ENCODE peak calls at places on chromosome 22, in four cellular contexts. K, B, C and J are unnamed samples.

GRCh38 chr22:43230571-43230970 is 43.6 kb upstream of the TTLL12 start:
- DNase-seq in K (no peak), B (no peak), C (no peak), J (no peak)

GRCh38 chr22:46564084-46564714 is 26.8 kb upstream of the CELSR1 start:
- DNase-seq in K (no peak), B (no peak), C (peak; percentile 11), J (no peak)

GRCh38 chr22:17368727-17369552 is at the start of gene CECR2:
- DNase-seq in K (peak; percentile 9), B (peak; percentile 78), C (no peak), J (peak; percentile 68)

GRCh38 chr22:29265306-29265705 is 2.5 kb downstream of the RHBDD3 start:
- DNase-seq in K (no peak), B (peak; percentile 24), C (no peak), J (no peak)

GRCh38 chr22:37538590-37539357 is 19.6 kb upstream of the CARD10 start:
- DNase-seq in K (peak; percentile 91), B (peak; percentile 95), C (peak; percentile 93), J (peak; percentile 96)

GRCh38 chr22:49934144-49934890 is 15.9 kb downstream of the CRELD2 start:
- DNase-seq in K (peak; percentile 32), B (peak; percentile 82), C (peak; percentile 95), J (peak; percentile 78)

GRCh38 chr22:42315392-42315756 is 44.9 kb upstream of the TCF20 start:
- DNase-seq in K (no peak), B (no peak), C (no peak), J (no peak)

GRCh38 chr22:29748248-29748893 is 18.4 kb downstream of the ZMAT5 start:
- DNase-seq in K (no peak), B (no peak), C (no peak), J (no peak)

GRCh38 chr22:34068011-34068410 is 147.7 kb upstream of the LARGE1 start:
- DNase-seq in K (no peak), B (no peak), C (no peak), J (no peak)

GRCh38 chr22:29803190-29803589 is 34.9 kb downstream of the ASCC2 start:
- DNase-seq in K (no peak), B (peak; percentile 2), C (no peak), J (no peak)

GRCh38 chr22:45784357-45785277 is 113.0 kb downstream of the ATXN10 start:
- DNase-seq in K (no peak), B (peak; percentile 53), C (peak; percentile 81), J (no peak)

GRCh38 chr22:38175206-38176118 is 6.2 kb downstream of the PLA2G6 start:
- DNase-seq in K (no peak), B (no peak), C (no peak), J (no peak)